ENCODE peak calls at places on chromosome 21, in five cellular contexts. T is sigmoid colon, I is suprapubic skin, R is A549, O is upper lobe of left lung. W is an unnamed sample.

GRCh38 chr21:17911628-17912027 is 92.5 kb upstream of the C21orf91 start:
- DNase-seq in T (no peak), I (no peak), R (no peak), O (no peak), W (no peak)

GRCh38 chr21:45404726-45405270 is at the start of gene COL18A1:
- DNase-seq in T (peak; percentile 85), I (no peak), R (peak; percentile 22), O (peak; percentile 92), W (peak; percentile 29)

GRCh38 chr21:28018741-28019669 is 973.7 kb downstream of the LTN1 start:
- DNase-seq in T (no peak), I (no peak), R (no peak), O (peak; percentile 28), W (no peak)

GRCh38 chr21:27840273-27840672 is 873.4 kb upstream of the ADAMTS5 start:
- DNase-seq in T (no peak), I (no peak), R (no peak), O (no peak), W (no peak)

GRCh38 chr21:37139902-37140301 is 66.8 kb downstream of the TTC3 start:
- DNase-seq in T (no peak), I (no peak), R (no peak), O (no peak), W (no peak)

GRCh38 chr21:45809421-45809820 is 165.9 kb downstream of the PCBP3 start:
- DNase-seq in T (no peak), I (no peak), R (no peak), O (no peak), W (no peak)

GRCh38 chr21:34202553-34203332 is 129.4 kb downstream of the MRPS6 start:
- DNase-seq in T (peak; percentile 84), I (no peak), R (peak; percentile 14), O (peak; percentile 80), W (peak; percentile 23)

GRCh38 chr21:25171438-25171837 is 435.8 kb downstream of the MRPL39 start:
- DNase-seq in T (no peak), I (no peak), R (no peak), O (no peak), W (no peak)

GRCh38 chr21:26826801-26827200 is 18.4 kb downstream of the ADAMTS1 start:
- DNase-seq in T (no peak), I (no peak), R (no peak), O (no peak), W (no peak)

GRCh38 chr21:18164933-18165332 is 79.7 kb upstream of the CHODL start:
- DNase-seq in T (no peak), I (no peak), R (no peak), O (no peak), W (no peak)

GRCh38 chr21:34511154-34511553 is 856 bp downstream of the KCNE1 start:
- DNase-seq in T (no peak), I (no peak), R (no peak), O (no peak), W (no peak)

GRCh38 chr21:27572681-27573080 is 605.8 kb upstream of the ADAMTS5 start:
- DNase-seq in T (no peak), I (no peak), R (no peak), O (no peak), W (no peak)

GRCh38 chr21:26842976-26843911 is 2.0 kb downstream of the ADAMTS1 start:
- DNase-seq in T (peak; percentile 97), I (peak; percentile 95), R (peak; percentile 67), O (peak; percentile 93), W (peak; percentile 87)

GRCh38 chr21:35239811-35240219 is 190.7 kb upstream of the RUNX1 start:
- DNase-seq in T (no peak), I (no peak), R (no peak), O (peak; percentile 46), W (no peak)

GRCh38 chr21:35204850-35205564 is 155.9 kb upstream of the RUNX1 start:
- DNase-seq in T (peak; percentile 89), I (peak; percentile 73), R (no peak), O (no peak), W (peak; percentile 47)

GRCh38 chr21:44820851-44821250 is 3.0 kb upstream of the SUMO3 start:
- DNase-seq in T (peak; percentile 25), I (no peak), R (no peak), O (no peak), W (no peak)

GRCh38 chr21:44800971-44801467 is 601 bp downstream of the UBE2G2 start:
- DNase-seq in T (no peak), I (no peak), R (peak; percentile 49), O (no peak), W (no peak)

GRCh38 chr21:14900611-14901010 is 164.2 kb downstream of the NRIP1 start:
- DNase-seq in T (no peak), I (no peak), R (no peak), O (no peak), W (no peak)

GRCh38 chr21:34933609-34934345 is 115.3 kb downstream of the RUNX1 start:
- DNase-seq in T (no peak), I (no peak), R (no peak), O (no peak), W (no peak)

GRCh38 chr21:21682172-21682571 is 684.0 kb downstream of the NCAM2 start:
- DNase-seq in T (no peak), I (no peak), R (no peak), O (no peak), W (no peak)

GRCh38 chr21:16891821-16892220 is 621.0 kb upstream of the CXADR start:
- DNase-seq in T (no peak), I (no peak), R (peak; percentile 21), O (no peak), W (no peak)

GRCh38 chr21:27258222-27258621 is 291.3 kb upstream of the ADAMTS5 start:
- DNase-seq in T (no peak), I (no peak), R (no peak), O (no peak), W (no peak)

GRCh38 chr21:33901421-33902288 is 13.9 kb downstream of the ATP5PO start:
- DNase-seq in T (peak; percentile 73), I (no peak), R (peak; percentile 62), O (no peak), W (no peak)

GRCh38 chr21:31457675-31458074 is 113.6 kb upstream of the TIAM1 start:
- DNase-seq in T (peak; percentile 1), I (no peak), R (peak; percentile 1), O (no peak), W (no peak)

GRCh38 chr21:27519357-27519756 is 552.5 kb upstream of the ADAMTS5 start:
- DNase-seq in T (no peak), I (no peak), R (no peak), O (no peak), W (no peak)

GRCh38 chr21:34582506-34583150 is 32.3 kb downstream of the RCAN1 start:
- DNase-seq in T (no peak), I (no peak), R (peak; percentile 28), O (no peak), W (no peak)

GRCh38 chr21:41865002-41865777 is 14.0 kb downstream of the PRDM15 start:
- DNase-seq in T (no peak), I (no peak), R (no peak), O (no peak), W (peak; percentile 21)
- TF ChIP-seq POLR2A in T (no peak), I (no peak), R (no peak), O (no peak), W (no peak)

DNA sequence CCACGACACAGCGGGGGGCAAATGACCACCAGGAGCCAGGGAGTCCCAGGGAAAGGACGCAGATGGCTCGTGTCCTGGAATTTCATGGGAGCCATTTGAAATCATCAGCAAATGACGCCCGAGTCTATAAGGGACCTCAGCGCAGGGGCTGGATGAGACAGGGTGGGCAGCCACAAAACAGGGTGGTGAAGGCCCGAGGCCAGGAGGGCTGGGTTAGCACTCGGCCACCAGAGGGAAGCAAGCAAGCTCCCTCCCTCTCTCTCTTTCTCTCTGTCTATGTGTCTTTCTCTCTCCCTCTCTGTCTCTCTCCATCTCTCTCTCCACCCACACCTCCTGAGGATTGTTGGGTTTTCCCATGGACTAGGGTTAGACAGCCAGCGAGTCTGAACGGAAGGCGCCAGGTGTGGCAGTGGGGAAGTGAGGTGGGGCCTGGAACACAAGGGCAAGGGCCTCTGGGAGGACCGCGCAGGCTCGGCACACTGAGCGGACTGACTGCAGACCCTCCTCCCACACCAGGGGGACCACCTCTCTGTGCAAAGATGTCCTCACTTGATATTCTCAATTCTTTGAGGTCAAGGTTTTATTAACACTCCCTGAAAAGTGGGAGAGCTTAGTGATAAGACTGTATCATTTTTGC is 73.8 kb upstream of the TMPRSS2 start:
- DNase-seq in T (no peak), I (no peak), R (no peak), O (peak; percentile 47), W (peak; percentile 66)
- TF ChIP-seq CTCF in T (no peak), I (no peak), R (no peak), O (no peak), W (no peak)

GRCh38 chr21:29362758-29363157 is 64.0 kb downstream of the BACH1 start:
- DNase-seq in T (no peak), I (no peak), R (no peak), O (no peak), W (no peak)

GRCh38 chr21:29360799-29361765 is 62.4 kb downstream of the BACH1 start:
- DNase-seq in T (no peak), I (no peak), R (peak; percentile 12), O (no peak), W (no peak)

DNA sequence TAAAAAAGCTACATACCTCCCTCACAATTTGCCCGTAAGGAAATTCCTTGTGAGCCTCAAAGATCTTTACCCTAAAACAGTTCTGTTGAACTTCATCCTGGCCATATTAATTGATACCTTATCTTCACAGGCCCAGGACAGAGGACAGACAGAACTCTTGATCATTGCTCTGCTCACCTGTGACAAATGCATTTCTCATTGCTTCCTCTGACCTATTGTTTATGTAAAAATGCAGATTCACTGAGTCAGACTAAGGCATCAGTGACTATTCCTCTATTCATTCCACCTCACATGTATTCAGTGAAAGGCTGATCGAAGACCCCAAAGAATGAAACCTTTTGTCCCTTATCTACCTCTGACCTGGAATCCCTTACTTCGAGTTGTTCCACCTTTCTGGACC is 61.0 kb downstream of the BACH1 start:
- DNase-seq in T (no peak), I (no peak), R (no peak), O (no peak), W (no peak)
- TF ChIP-seq EP300 in T (no peak), I (no peak), R (no peak), O (no peak), W (no peak)

DNA sequence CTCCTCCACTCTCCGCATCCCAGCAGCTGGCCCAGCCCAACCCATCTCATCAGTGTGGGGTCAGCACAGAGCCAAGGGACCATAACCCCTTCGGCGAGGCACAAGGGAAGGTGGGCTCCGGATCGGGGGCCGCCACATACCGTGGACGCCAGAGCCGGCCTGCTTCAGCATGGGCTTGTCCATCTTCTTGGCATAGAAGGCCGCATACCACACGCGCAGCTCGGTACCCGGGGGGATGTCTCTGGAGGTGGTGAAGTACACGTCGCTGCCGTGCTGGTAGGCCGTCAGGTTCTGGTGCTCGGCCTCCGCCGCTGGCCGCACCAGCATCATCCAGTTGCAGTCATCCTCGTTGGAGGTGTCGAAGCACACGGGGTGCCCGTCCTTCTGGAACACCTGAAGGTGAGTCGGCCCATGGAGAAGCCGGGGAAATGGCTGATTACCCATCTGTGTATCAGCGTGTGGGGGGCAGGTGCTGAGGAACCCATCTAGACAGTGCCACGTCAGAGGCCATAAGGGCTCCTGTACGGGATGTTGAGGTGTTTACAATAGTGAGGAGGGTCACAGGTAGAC is 24.6 kb downstream of the PRDM15 start:
- DNase-seq in T (no peak), I (no peak), R (no peak), O (no peak), W (no peak)
- TF ChIP-seq POLR2A in T (no peak), I (no peak), R (no peak), O (no peak), W (no peak)

GRCh38 chr21:38355992-38356781 is 99.4 kb downstream of the KCNJ15 start:
- DNase-seq in T (peak; percentile 78), I (peak; percentile 85), R (peak; percentile 66), O (peak; percentile 96), W (peak; percentile 82)
- TF ChIP-seq CTCF in T (peak; percentile 67), I (peak; percentile 75), R (peak; percentile 80), O (peak; percentile 94), W (peak; percentile 84)

W was measured in transverse colon.